ENCODE peak calls at places on chromosomes 2 and 18, in eight cellular contexts. V, L, R, M, A, F, Y and G are unnamed samples.

GRCh38 chr2:66929632-66930385 is 467.3 kb upstream of the ETAA1 start:
- DNase-seq in V (no peak), L (no peak), R (peak), M (no peak), A (peak), F (no peak), Y (no peak), G (no peak)

GRCh38 chr2:5474716-5475115 is 217.5 kb upstream of the SOX11 start:
- DNase-seq in V (no peak), L (no peak), R (no peak), M (no peak), A (no peak), F (no peak), Y (no peak), G (no peak)

GRCh38 chr18:55585586-55586521 is 2.1 kb downstream of the TCF4 start:
- DNase-seq in V (no peak), L (no peak), R (peak), M (no peak), A (peak), F (no peak), Y (no peak), G (no peak)

GRCh38 chr2:121489284-121489683 is 41.4 kb upstream of the RNU4ATAC start:
- DNase-seq in V (no peak), L (no peak), R (peak), M (no peak), A (peak), F (no peak), Y (no peak), G (no peak)

GRCh38 chr18:57364460-57364859 is 12.1 kb downstream of the ST8SIA3 start:
- DNase-seq in V (no peak), L (no peak), R (no peak), M (no peak), A (no peak), F (no peak), Y (no peak), G (no peak)

GRCh38 chr2:3644891-3645605 is 13.0 kb upstream of the ALLC start:
- DNase-seq in V (no peak), L (no peak), R (no peak), M (no peak), A (no peak), F (no peak), Y (no peak), G (no peak)

GRCh38 chr2:71748227-71748626 is 294.9 kb downstream of the DYSF start:
- DNase-seq in V (peak), L (no peak), R (peak), M (no peak), A (no peak), F (no peak), Y (no peak), G (no peak)

GRCh38 chr18:12374398-12374797 is 2.6 kb downstream of the AFG3L2 start:
- DNase-seq in V (no peak), L (no peak), R (no peak), M (no peak), A (no peak), F (no peak), Y (no peak), G (no peak)

GRCh38 chr18:63377275-63377980 is 10.4 kb upstream of the KDSR start:
- DNase-seq in V (no peak), L (no peak), R (no peak), M (no peak), A (no peak), F (no peak), Y (no peak), G (no peak)

GRCh38 chr2:31386648-31387047 is 27.9 kb downstream of the XDH start:
- DNase-seq in V (no peak), L (no peak), R (peak), M (no peak), A (no peak), F (peak), Y (no peak), G (no peak)

GRCh38 chr2:241852981-241853631 is 5.6 kb downstream of the PDCD1 start:
- DNase-seq in V (peak), L (no peak), R (no peak), M (no peak), A (no peak), F (no peak), Y (peak), G (peak)

GRCh38 chr2:152415231-152415642 is 80.3 kb downstream of the FMNL2 start:
- DNase-seq in V (no peak), L (no peak), R (peak), M (no peak), A (peak), F (no peak), Y (no peak), G (no peak)

GRCh38 chr2:38465789-38466127 is 88.7 kb upstream of the ATL2 start:
- DNase-seq in V (no peak), L (no peak), R (peak), M (no peak), A (peak), F (no peak), Y (peak), G (no peak)

GRCh38 chr18:71902482-71902881 is 641.7 kb downstream of the CBLN2 start:
- DNase-seq in V (no peak), L (no peak), R (no peak), M (no peak), A (no peak), F (no peak), Y (no peak), G (no peak)

GRCh38 chr18:8744038-8744437 is 38.7 kb downstream of the MTCL1 start:
- DNase-seq in V (no peak), L (no peak), R (no peak), M (no peak), A (no peak), F (peak), Y (no peak), G (no peak)

GRCh38 chr2:176104338-176105077 is 2.6 kb upstream of the HOXD11 start:
- DNase-seq in V (no peak), L (peak), R (no peak), M (no peak), A (no peak), F (no peak), Y (no peak), G (peak)

GRCh38 chr2:191038241-191038725 is 24.3 kb upstream of the STAT1 start:
- DNase-seq in V (no peak), L (no peak), R (peak), M (no peak), A (peak), F (no peak), Y (no peak), G (no peak)

GRCh38 chr2:206561962-206562361 is 80.3 kb upstream of the FAM237A start:
- DNase-seq in V (no peak), L (no peak), R (peak), M (no peak), A (no peak), F (no peak), Y (peak), G (no peak)

GRCh38 chr18:11785444-11786055 is 65.7 kb upstream of the CHMP1B start:
- DNase-seq in V (no peak), L (no peak), R (no peak), M (no peak), A (no peak), F (no peak), Y (no peak), G (no peak)

GRCh38 chr2:5926896-5927512 is 234.8 kb downstream of the SOX11 start:
- DNase-seq in V (no peak), L (no peak), R (no peak), M (no peak), A (no peak), F (no peak), Y (no peak), G (no peak)

GRCh38 chr2:110867078-110867477 is 134.7 kb downstream of the ACOXL start:
- DNase-seq in V (no peak), L (no peak), R (no peak), M (no peak), A (peak), F (no peak), Y (no peak), G (no peak)

GRCh38 chr2:29920130-29920577 is 1.2 kb downstream of the ALK start:
- DNase-seq in V (no peak), L (peak), R (peak), M (peak), A (peak), F (no peak), Y (peak), G (peak)

GRCh38 chr2:172087780-172088244 is 2.5 kb downstream of the DLX1 start:
- DNase-seq in V (no peak), L (no peak), R (no peak), M (no peak), A (no peak), F (no peak), Y (peak), G (no peak)

GRCh38 chr2:231457101-231457500 is 7.2 kb downstream of the NCL start:
- DNase-seq in V (no peak), L (no peak), R (peak), M (no peak), A (no peak), F (no peak), Y (no peak), G (no peak)

GRCh38 chr2:175844169-175844568 is 157.9 kb downstream of the LNPK start:
- DNase-seq in V (no peak), L (no peak), R (peak), M (no peak), A (peak), F (no peak), Y (no peak), G (no peak)

GRCh38 chr2:172613610-172614231 is 57.8 kb downstream of the PDK1 start:
- DNase-seq in V (no peak), L (no peak), R (no peak), M (no peak), A (no peak), F (no peak), Y (no peak), G (no peak)

GRCh38 chr2:239564587-239564986 is 163.8 kb upstream of the HDAC4 start:
- DNase-seq in V (no peak), L (no peak), R (no peak), M (no peak), A (no peak), F (peak), Y (no peak), G (no peak)

GRCh38 chr2:100235098-100235497 is 87.2 kb downstream of the LONRF2 start:
- DNase-seq in V (no peak), L (no peak), R (no peak), M (no peak), A (no peak), F (peak), Y (peak), G (no peak)

GRCh38 chr2:83584674-83585073 is 874.4 kb downstream of the SUCLG1 start:
- DNase-seq in V (no peak), L (no peak), R (no peak), M (no peak), A (no peak), F (no peak), Y (no peak), G (no peak)

GRCh38 chr2:165203689-165204559 is at the start of gene SCN3A:
- DNase-seq in V (no peak), L (no peak), R (peak), M (no peak), A (peak), F (no peak), Y (peak), G (no peak)
- TF ChIP-seq CTCF in V (peak), L (peak), R (peak), M (peak), A (peak), F (peak), Y (peak), G (peak)

GRCh38 chr18:13374096-13374467 is 155.5 kb downstream of the LDLRAD4 start:
- DNase-seq in V (no peak), L (no peak), R (no peak), M (no peak), A (no peak), F (peak), Y (no peak), G (no peak)

GRCh38 chr18:13374468-13375301 is 156.1 kb downstream of the LDLRAD4 start:
- DNase-seq in V (no peak), L (peak), R (peak), M (peak), A (no peak), F (peak), Y (peak), G (no peak)

GRCh38 chr18:13376298-13376840 is 157.8 kb downstream of the LDLRAD4 start:
- DNase-seq in V (no peak), L (peak), R (no peak), M (no peak), A (no peak), F (peak), Y (no peak), G (no peak)

GRCh38 chr18:13376841-13377351 is 158.3 kb downstream of the LDLRAD4 start:
- DNase-seq in V (no peak), L (peak), R (no peak), M (no peak), A (no peak), F (peak), Y (peak), G (no peak)

DNA sequence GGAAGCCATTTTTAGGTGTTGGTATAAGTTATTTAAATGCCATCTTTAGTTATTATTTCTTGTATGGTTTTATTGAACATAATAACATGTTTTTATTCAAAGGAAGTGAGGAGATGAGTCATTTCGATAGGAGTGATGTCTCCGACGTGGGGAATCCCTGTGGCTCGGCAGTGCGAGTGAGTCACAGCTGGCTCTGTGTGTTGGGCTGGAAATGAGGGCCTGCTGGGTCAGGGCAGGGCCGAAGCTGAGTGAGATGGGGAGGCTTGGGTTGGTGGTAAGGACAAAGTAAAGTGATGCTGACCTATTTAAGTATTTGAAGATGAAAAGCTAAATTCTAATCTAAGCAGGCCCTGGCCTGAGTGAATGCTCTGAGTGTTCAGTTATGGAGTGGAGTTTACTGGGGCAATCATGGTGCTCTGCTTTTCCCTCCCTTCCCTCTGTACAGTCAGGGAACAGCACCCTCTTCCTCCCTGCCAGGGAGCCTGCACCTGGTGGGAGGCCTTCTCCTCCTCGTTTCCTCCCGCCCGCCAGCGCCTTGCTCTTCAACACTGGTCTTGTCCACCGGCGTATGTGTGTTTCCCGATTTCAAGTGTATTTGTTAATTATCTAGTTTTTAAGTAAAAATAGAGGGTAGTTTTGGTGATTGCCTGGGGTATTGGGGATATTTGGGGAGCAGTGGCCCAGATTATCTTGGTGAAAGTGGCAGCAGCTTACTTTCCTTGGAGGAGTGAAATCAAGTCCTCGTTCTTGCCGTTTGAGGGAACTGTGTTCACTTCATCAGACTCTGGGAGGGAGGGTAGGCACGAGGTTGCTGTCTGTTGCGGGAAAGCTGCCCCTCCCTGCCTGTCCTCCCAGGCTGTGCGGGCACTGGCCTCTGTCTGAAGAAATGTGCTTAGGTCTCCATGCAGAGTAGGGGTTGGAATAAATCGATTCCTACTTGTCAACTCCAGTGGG is 157.0 kb downstream of the LDLRAD4 start:
- DNase-seq in V (peak), L (peak), R (peak), M (no peak), A (peak), F (peak), Y (peak), G (no peak)
- TF ChIP-seq CTCF in V (no peak), L (no peak), R (no peak), M (no peak), A (no peak), F (no peak), Y (no peak), G (no peak)

DNA sequence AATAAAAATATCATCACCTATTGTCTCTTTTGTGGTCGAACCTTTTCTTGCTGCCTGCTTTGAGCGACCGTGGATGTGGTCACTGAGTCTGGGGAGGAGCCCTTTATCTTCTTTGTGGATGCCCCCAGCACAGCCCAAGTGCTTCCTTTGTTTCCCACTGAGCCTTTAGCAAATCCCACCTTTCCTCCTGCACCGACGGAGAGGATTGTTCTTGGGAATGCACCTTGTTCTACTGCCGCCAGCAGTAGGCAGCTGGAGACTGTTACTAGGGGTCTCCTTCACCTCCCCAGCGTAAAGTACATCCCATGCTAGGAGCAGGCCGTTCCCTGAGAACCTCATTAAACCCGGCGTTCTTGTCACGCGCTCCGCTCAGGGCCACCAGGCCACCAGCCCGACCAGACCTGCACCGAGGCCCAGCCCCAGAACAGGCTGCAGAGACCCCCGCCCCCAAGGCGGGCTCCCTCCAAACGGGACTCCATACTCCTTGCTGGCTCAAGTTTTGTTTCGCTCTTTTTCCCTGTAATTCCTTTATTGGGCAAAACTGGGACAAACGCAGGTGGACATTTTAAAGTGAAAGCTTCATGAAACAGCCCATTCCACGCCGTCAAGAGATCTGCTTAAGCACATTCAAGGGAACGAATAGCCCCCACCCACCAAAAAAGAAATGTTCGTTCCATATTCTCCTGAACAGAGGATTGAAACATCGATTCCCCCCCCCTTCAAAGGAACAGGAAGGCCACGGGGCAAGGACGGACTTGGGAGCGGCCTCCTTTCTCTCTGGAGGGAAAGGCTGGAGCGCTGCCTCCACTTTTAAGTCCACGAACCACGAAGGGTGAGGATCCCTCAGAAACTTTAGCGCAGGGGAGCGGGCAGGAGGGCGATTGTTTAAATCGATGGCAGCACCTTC is 1.1 kb upstream of the MAT2A start:
- DNase-seq in V (peak), L (no peak), R (peak), M (peak), A (no peak), F (peak), Y (peak), G (no peak)
- TF ChIP-seq CTCF in V (peak), L (no peak), R (peak), M (no peak), A (no peak), F (no peak), Y (no peak), G (no peak)

GRCh38 chr2:179354739-179355537 is 90.3 kb upstream of the SESTD1 start:
- DNase-seq in V (no peak), L (no peak), R (peak), M (no peak), A (peak), F (no peak), Y (no peak), G (no peak)
- TF ChIP-seq CTCF in V (no peak), L (peak), R (peak), M (peak), A (peak), F (no peak), Y (no peak), G (no peak)

GRCh38 chr2:105403785-105404698 is 5.2 kb upstream of the FHL2 start:
- DNase-seq in V (no peak), L (no peak), R (peak), M (no peak), A (peak), F (no peak), Y (no peak), G (no peak)
- TF ChIP-seq CTCF in V (no peak), L (no peak), R (peak), M (no peak), A (peak), F (no peak), Y (no peak), G (no peak)

DNA sequence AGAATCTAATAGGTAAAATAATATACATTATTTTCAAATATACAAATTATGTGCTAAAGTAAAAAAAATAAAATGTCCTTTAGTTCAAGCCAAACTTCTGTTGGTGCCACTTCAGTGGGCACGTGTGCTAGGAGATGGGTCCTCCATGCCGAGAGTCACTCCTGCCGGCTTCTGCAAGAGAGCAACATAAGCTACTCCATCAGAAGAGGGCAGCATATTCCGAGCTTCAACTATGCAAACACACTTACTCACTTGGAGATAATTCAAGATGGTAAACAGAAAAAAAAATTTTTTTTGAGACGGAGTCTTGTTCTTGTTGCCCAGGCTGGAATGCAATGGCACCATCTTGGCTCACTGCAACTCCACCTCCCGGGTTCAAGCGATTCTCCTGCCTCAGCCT is 24.4 kb downstream of the CNOT11 start:
- DNase-seq in V (no peak), L (no peak), R (peak), M (peak), A (peak), F (no peak), Y (no peak), G (no peak)
- TF ChIP-seq CTCF in V (no peak), L (peak), R (peak), M (peak), A (peak), F (no peak), Y (no peak), G (no peak)

GRCh38 chr18:52345428-52345827 is 5.4 kb downstream of the DCC start:
- DNase-seq in V (no peak), L (no peak), R (no peak), M (no peak), A (no peak), F (no peak), Y (no peak), G (no peak)

GRCh38 chr18:52341617-52342381 is 1.8 kb downstream of the DCC start:
- DNase-seq in V (no peak), L (no peak), R (no peak), M (peak), A (no peak), F (no peak), Y (no peak), G (no peak)

GRCh38 chr18:52343731-52344340 is 3.8 kb downstream of the DCC start:
- DNase-seq in V (no peak), L (no peak), R (no peak), M (no peak), A (no peak), F (no peak), Y (no peak), G (no peak)

GRCh38 chr18:52340466-52341378 is 725 bp downstream of the DCC start:
- DNase-seq in V (no peak), L (no peak), R (no peak), M (no peak), A (no peak), F (no peak), Y (no peak), G (no peak)

GRCh38 chr18:52343138-52343537 is 3.1 kb downstream of the DCC start:
- DNase-seq in V (no peak), L (no peak), R (no peak), M (no peak), A (no peak), F (no peak), Y (no peak), G (no peak)
- TF ChIP-seq CTCF in V (no peak), L (peak), R (no peak), M (peak), A (no peak), F (no peak), Y (no peak), G (no peak)